ENCODE peak calls at places on chromosomes 12 and 14, in nine cellular contexts. A, X, D, H, U, N, M, Q and I are unnamed samples. For H3K4me1 and H3K27me3, the result is how much of the 10 kb centered on the place peaks cover.

GRCh38 chr12:132163041-132163910 is 19.0 kb downstream of the NOC4L start:
- DNase-seq in A (no peak), X (no peak), D (no peak), H (peak), U (no peak), N (no peak), M (no peak), Q (peak), I (no peak)

GRCh38 chr12:7497661-7498060 is 5.9 kb downstream of the CD163 start:
- DNase-seq in A (peak), X (no peak), D (no peak), H (no peak), U (no peak), N (no peak), M (no peak), Q (no peak), I (no peak)

GRCh38 chr12:118102609-118103008 is 1.2 kb downstream of the VSIG10 start:
- DNase-seq in A (no peak), X (no peak), D (no peak), H (no peak), U (no peak), N (no peak), M (no peak), Q (peak), I (no peak)

GRCh38 chr14:49173765-49174373 is 412.3 kb downstream of the RPS29 start:
- DNase-seq in A (peak), X (peak), D (peak), H (no peak), U (peak), N (peak), M (peak), Q (peak), I (no peak)

GRCh38 chr12:72006766-72007165 is 68.1 kb downstream of the TPH2 start:
- DNase-seq in A (no peak), X (no peak), D (no peak), H (no peak), U (no peak), N (no peak), M (no peak), Q (no peak), I (no peak)

GRCh38 chr12:64392221-64392620 is 1.7 kb upstream of the C12orf56 start:
- DNase-seq in A (peak), X (no peak), D (no peak), H (no peak), U (no peak), N (no peak), M (no peak), Q (peak), I (no peak)

GRCh38 chr12:6554990-6555691 is 701 bp downstream of the IFFO1 start:
- DNase-seq in A (peak), X (no peak), D (no peak), H (no peak), U (no peak), N (no peak), M (no peak), Q (no peak), I (no peak)

GRCh38 chr14:91315844-91316267 is 71.4 kb upstream of the GPR68 start:
- DNase-seq in A (no peak), X (no peak), D (no peak), H (no peak), U (no peak), N (peak), M (peak), Q (no peak), I (no peak)

GRCh38 chr12:128078311-128078851 is 188.6 kb upstream of the TMEM132C start:
- DNase-seq in A (peak), X (no peak), D (no peak), H (no peak), U (no peak), N (no peak), M (no peak), Q (no peak), I (no peak)

GRCh38 chr14:60094306-60094897 is 2.7 kb downstream of the PCNX4 start:
- DNase-seq in A (peak), X (no peak), D (peak), H (no peak), U (no peak), N (no peak), M (no peak), Q (peak), I (no peak)

GRCh38 chr14:87691482-87691881 is 301.5 kb downstream of the GALC start:
- DNase-seq in A (no peak), X (peak), D (peak), H (no peak), U (no peak), N (no peak), M (no peak), Q (no peak), I (no peak)

GRCh38 chr14:103133213-103134140 is 10.2 kb downstream of the TNFAIP2 start:
- DNase-seq in A (no peak), X (peak), D (no peak), H (no peak), U (no peak), N (no peak), M (no peak), Q (no peak), I (peak)

GRCh38 chr14:39342768-39343167 is 89.5 kb downstream of the FBXO33 start:
- DNase-seq in A (no peak), X (no peak), D (no peak), H (no peak), U (no peak), N (no peak), M (no peak), Q (no peak), I (no peak)

GRCh38 chr14:38290601-38291190 is 34.8 kb upstream of the CLEC14A start:
- DNase-seq in A (peak), X (no peak), D (peak), H (no peak), U (no peak), N (no peak), M (no peak), Q (peak), I (no peak)

GRCh38 chr14:24434676-24435075 is 4.9 kb downstream of the KHNYN start:
- DNase-seq in A (no peak), X (no peak), D (no peak), H (no peak), U (no peak), N (no peak), M (no peak), Q (no peak), I (no peak)

GRCh38 chr14:24430682-24431568 is 1.2 kb downstream of the KHNYN start:
- DNase-seq in A (peak), X (no peak), D (no peak), H (no peak), U (peak), N (peak), M (peak), Q (peak), I (no peak)

GRCh38 chr14:24431569-24432258 is 2.0 kb downstream of the KHNYN start:
- DNase-seq in A (peak), X (peak), D (peak), H (peak), U (peak), N (peak), M (peak), Q (peak), I (peak)

GRCh38 chr14:24430143-24430681 is 458 bp downstream of the KHNYN start:
- DNase-seq in A (peak), X (peak), D (peak), H (peak), U (peak), N (peak), M (peak), Q (peak), I (no peak)

DNA sequence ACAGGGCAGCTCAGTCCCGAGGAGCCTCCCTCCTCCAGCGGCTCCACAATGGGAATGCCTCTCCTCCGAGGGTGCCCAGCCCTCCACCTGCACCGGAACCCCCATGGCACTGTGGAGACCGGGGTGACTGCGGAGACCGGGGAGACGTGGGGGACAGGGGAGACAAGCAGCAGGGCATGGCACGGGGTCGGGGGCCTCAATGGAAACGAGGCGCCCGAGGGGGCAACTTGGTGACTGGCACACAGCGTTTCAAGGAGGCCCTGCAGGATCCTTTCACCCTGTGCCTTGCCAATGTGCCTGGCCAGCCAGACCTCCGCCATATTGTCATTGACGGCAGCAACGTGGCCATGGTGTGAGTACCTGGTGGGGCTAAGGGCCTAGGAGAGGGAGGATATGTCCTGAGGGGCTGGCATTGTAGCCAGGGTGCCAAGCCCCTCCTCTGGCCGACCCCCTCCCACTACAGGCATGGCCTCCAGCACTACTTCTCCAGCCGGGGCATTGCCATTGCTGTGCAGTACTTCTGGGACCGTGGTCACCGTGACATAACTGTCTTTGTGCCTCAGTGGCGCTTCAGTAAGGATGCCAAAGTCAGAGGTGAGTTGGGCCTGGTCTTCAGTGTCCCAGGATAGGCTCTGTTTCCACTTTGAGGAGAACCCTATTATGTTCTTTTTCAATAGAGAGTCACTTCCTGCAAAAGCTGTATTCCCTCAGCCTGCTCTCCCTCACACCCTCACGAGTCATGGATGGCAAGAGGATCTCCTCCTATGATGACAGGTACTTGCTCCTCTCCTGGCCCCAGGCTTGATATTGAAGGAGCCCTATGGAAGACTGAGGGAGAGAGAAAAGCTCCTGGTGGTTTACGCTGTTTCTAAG is 2.7 kb downstream of the KHNYN start:
- DNase-seq in A (no peak), X (no peak), D (no peak), H (no peak), U (no peak), N (no peak), M (no peak), Q (no peak), I (no peak)
- H3K27ac ChIP-seq in A (no peak), X (peak), D (no peak), H (no peak), U (no peak), N (peak), M (peak), Q (peak), I (no peak)

DNA sequence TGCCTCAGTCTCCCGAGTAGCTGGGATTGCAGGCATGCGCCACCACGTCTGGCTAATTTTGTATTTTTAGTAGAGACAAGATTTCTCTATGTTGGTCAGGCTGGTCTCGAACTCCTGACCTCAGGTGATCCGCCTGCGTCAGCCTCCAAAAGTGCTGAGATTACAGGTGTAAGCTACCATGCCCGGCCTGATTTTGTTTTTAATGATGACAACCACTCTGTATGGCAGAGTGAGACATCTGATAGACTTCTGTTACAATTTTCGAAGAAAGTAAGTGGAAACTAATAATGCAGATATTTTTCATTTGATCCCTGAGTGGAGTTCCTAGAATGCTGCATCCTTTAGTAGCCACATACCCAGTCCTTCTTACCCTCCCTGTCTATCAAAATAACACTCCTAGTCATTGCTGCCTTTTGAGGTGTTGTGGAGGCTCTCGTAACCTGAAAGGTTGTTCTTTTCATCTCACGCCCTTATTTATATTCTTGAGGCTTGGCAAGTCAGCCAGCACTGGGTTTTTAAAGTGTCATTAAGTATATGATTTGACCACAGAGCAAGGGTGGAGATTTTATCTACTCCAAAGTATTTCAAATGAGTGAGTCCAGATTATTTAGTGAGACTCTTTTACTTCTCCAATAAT is 5.9 kb upstream of the EID3 start:
- DNase-seq in A (peak), X (no peak), D (no peak), H (no peak), U (no peak), N (no peak), M (no peak), Q (peak), I (no peak)
- H3K4me1 ChIP-seq in A (under half), X (under half), D (under half), H (half or more), U (under half), N (half or more), M (under half), Q (half or more), I (under half)

GRCh38 chr12:2054091-2055018 is 1.6 kb downstream of the CACNA1C start:
- DNase-seq in A (no peak), X (no peak), D (no peak), H (no peak), U (no peak), N (no peak), M (no peak), Q (no peak), I (no peak)
- H3K27me3 ChIP-seq in A (under half), X (under half), D (under half), H (half or more), U (under half), N (half or more), M (under half), Q (half or more), I (half or more)

GRCh38 chr12:53618340-53618739 is 7.8 kb downstream of the ATF7 start:
- DNase-seq in A (no peak), X (no peak), D (no peak), H (no peak), U (no peak), N (no peak), M (no peak), Q (no peak), I (no peak)
- H3K27ac ChIP-seq in A (no peak), X (no peak), D (peak), H (peak), U (peak), N (peak), M (peak), Q (no peak), I (no peak)

GRCh38 chr14:75290851-75291250 is 12.2 kb downstream of the FOS start:
- DNase-seq in A (no peak), X (no peak), D (no peak), H (no peak), U (no peak), N (no peak), M (no peak), Q (no peak), I (no peak)
- H3K4me1 ChIP-seq in A (under half), X (under half), D (under half), H (under half), U (under half), N (under half), M (under half), Q (under half), I (under half)

DNA sequence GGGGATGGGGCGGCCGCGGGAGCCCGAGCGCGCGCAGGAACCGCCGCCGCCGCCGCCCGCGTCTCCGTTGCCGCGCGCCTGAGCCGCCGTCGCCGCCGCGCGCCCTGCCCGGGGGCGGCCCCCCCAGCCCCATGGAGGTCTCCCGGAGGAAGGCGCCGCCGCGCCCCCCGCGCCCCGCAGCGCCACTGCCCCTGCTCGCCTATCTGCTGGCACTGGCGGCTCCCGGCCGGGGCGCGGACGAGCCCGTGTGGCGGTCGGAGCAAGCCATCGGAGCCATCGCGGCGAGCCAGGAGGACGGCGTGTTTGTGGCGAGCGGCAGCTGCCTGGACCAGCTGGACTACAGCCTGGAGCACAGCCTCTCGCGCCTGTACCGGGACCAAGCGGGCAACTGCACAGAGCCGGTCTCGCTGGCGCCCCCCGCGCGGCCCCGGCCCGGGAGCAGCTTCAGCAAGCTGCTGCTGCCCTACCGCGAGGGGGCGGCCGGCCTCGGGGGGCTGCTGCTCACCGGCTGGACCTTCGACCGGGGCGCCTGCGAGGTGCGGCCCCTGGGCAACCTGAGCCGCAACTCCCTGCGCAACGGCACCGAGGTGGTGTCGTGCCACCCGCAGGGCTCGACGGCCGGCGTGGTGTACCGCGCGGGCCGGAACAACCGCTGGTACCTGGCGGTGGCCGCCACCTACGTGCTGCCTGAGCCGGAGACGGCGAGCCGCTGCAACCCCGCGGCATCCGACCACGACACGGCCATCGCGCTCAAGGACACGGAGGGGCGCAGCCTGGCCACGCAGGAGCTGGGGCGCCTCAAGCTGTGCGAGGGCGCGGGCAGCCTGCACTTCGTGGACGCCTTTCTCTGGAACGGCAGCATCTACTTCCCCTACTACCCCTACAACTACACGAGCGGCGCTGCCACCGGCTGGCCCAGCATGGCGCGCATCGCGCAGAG is 734 bp downstream of the PLXNC1 start:
- DNase-seq in A (peak), X (peak), D (peak), H (peak), U (peak), N (peak), M (peak), Q (no peak), I (no peak)
- H3K27me3 ChIP-seq in A (half or more), X (under half), D (under half), H (half or more), U (under half), N (half or more), M (under half), Q (half or more), I (half or more)